ENCODE peak calls at places on chromosomes 7 and 10, in seven cellular contexts. B is ACHN; Z is HCT116; H is kidney epithelial cell; N is mucosa of gallbladder; U is stimulated activated CD4-positive, alpha-beta T cell treated with anti-CD3 and anti-CD28 coated beads, Interleukin-4, amount 100 ng/mL, for 1 hour; S is mesenteric fat pad. G is an unnamed sample.

GRCh38 chr7:29102554-29103151 is 43.7 kb downstream of the CPVL start:
- DNase-seq in B (peak), Z (peak), H (no peak), N (peak), U (no peak), S (no peak), G (peak)

GRCh38 chr10:21396889-21397288 is 128.6 kb downstream of the SKIDA1 start:
- DNase-seq in B (peak), Z (no peak), H (no peak), N (no peak), U (no peak), S (no peak), G (no peak)

GRCh38 chr7:11217848-11218565 is 244.3 kb downstream of the PHF14 start:
- DNase-seq in B (no peak), Z (no peak), H (no peak), N (no peak), U (no peak), S (no peak), G (no peak)

GRCh38 chr7:8035647-8036518 is 67.3 kb downstream of the GLCCI1 start:
- DNase-seq in B (peak), Z (peak), H (peak), N (no peak), U (no peak), S (no peak), G (peak)

GRCh38 chr10:28089467-28089866 is 90.6 kb upstream of the ODAD2 start:
- DNase-seq in B (peak), Z (peak), H (peak), N (no peak), U (no peak), S (no peak), G (no peak)

GRCh38 chr7:85095816-85096215 is 91.0 kb downstream of the SEMA3D start:
- DNase-seq in B (no peak), Z (no peak), H (no peak), N (no peak), U (no peak), S (no peak), G (no peak)

GRCh38 chr10:27663611-27664010 is 82.0 kb downstream of the MKX start:
- DNase-seq in B (no peak), Z (no peak), H (no peak), N (no peak), U (no peak), S (no peak), G (no peak)

GRCh38 chr7:131011976-131012375 is 278.0 kb upstream of the KLF14 start:
- DNase-seq in B (peak), Z (no peak), H (no peak), N (no peak), U (no peak), S (no peak), G (peak)

GRCh38 chr7:14191686-14192098 is 202.2 kb upstream of the ETV1 start:
- DNase-seq in B (no peak), Z (peak), H (no peak), N (no peak), U (no peak), S (no peak), G (no peak)

GRCh38 chr10:92011560-92012214 is 88.1 kb downstream of the BTAF1 start:
- DNase-seq in B (peak), Z (peak), H (peak), N (no peak), U (no peak), S (no peak), G (peak)

GRCh38 chr7:20408467-20408826 is 77.7 kb downstream of the ITGB8 start:
- DNase-seq in B (no peak), Z (no peak), H (no peak), N (no peak), U (no peak), S (no peak), G (no peak)

GRCh38 chr10:35643151-35643975 is 1.3 kb upstream of the FZD8 start:
- DNase-seq in B (peak), Z (no peak), H (no peak), N (peak), U (peak), S (peak), G (peak)

GRCh38 chr7:85628187-85628586 is 441.3 kb upstream of the SEMA3D start:
- DNase-seq in B (no peak), Z (no peak), H (no peak), N (no peak), U (no peak), S (no peak), G (no peak)

GRCh38 chr10:44316187-44316921 is 68.5 kb downstream of the CXCL12 start:
- DNase-seq in B (no peak), Z (peak), H (no peak), N (no peak), U (no peak), S (no peak), G (no peak)

GRCh38 chr10:95360122-95360715 is 69.4 kb upstream of the PDLIM1 start:
- DNase-seq in B (no peak), Z (no peak), H (no peak), N (no peak), U (no peak), S (no peak), G (no peak)

GRCh38 chr10:91317541-91317940 is 92.6 kb upstream of the HECTD2 start:
- DNase-seq in B (no peak), Z (no peak), H (no peak), N (no peak), U (no peak), S (no peak), G (no peak)